ENCODE peak calls at places on chromosomes 11 and 22, in five cellular contexts. B is colonic mucosa, X is heart right ventricle, L is cardiac muscle cell, Z is GM13976. S is an unnamed sample.

GRCh38 chr22:20439928-20440575 is 2.4 kb upstream of the SCARF2 start:
- DNase-seq in B (no peak), X (no peak), L (no peak), Z (no peak), S (no peak)

GRCh38 chr22:46652081-46652929 is 32.1 kb downstream of the GRAMD4 start:
- DNase-seq in B (no peak), X (peak), L (no peak), Z (no peak), S (no peak)

GRCh38 chr22:24338701-24339451 is 68.2 kb downstream of the SPECC1L start:
- DNase-seq in B (no peak), X (peak), L (peak), Z (no peak), S (no peak)

GRCh38 chr22:44170470-44170869 is 10.3 kb upstream of the PARVG start:
- DNase-seq in B (no peak), X (no peak), L (no peak), Z (no peak), S (no peak)

GRCh38 chr22:17101475-17102296 is 16.9 kb downstream of the IL17RA start:
- DNase-seq in B (no peak), X (no peak), L (no peak), Z (peak), S (no peak)

GRCh38 chr22:24386814-24387550 is 40.4 kb upstream of the ADORA2A start:
- DNase-seq in B (no peak), X (no peak), L (no peak), Z (no peak), S (no peak)

GRCh38 chr22:25564320-25564978 is at the start of gene GRK3:
- DNase-seq in B (peak), X (peak), L (peak), Z (peak), S (no peak)

GRCh38 chr22:28951969-28952521 is 68.7 kb downstream of the ZNRF3 start:
- DNase-seq in B (no peak), X (no peak), L (no peak), Z (no peak), S (no peak)

GRCh38 chr11:58900479-58901420 is 38.5 kb upstream of the GLYATL1 start:
- DNase-seq in B (peak), X (peak), L (peak), Z (peak), S (peak)

GRCh38 chr11:12489246-12489772 is 111.9 kb downstream of the PARVA start:
- DNase-seq in B (no peak), X (no peak), L (no peak), Z (no peak), S (no peak)

GRCh38 chr11:12483604-12484003 is 106.2 kb downstream of the PARVA start:
- DNase-seq in B (no peak), X (no peak), L (no peak), Z (no peak), S (no peak)

GRCh38 chr11:12480401-12480800 is 103.0 kb downstream of the PARVA start:
- DNase-seq in B (no peak), X (no peak), L (no peak), Z (no peak), S (no peak)

GRCh38 chr11:12482839-12483238 is 105.5 kb downstream of the PARVA start:
- DNase-seq in B (no peak), X (peak), L (no peak), Z (no peak), S (no peak)

DNA sequence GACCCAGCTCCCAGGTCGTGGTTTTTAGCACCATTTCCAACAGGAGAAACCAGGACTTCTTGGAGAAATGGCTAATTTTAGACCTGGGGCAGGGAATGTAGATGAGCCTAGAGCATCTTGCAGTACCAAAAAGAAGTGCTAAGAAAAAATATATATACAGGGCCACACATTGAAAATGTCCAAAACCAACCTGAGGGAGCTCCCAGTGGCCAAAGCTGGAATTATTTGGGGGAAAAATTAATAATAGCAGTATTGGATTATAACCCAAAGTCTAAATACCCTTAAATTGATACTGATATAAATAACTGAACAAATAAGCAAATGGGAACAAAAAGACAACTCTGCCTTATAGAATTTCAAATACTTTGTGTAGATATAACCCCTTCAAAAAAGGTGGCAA is 108.0 kb downstream of the PARVA start:
- DNase-seq in B (no peak), X (no peak), L (no peak), Z (no peak), S (no peak)
- TF ChIP-seq CTCF in B (no peak), X (peak), L (peak), Z (no peak), S (peak)

GRCh38 chr11:75563978-75564552 is 2.0 kb downstream of the SERPINH1 start:
- DNase-seq in B (no peak), X (peak), L (peak), Z (no peak), S (no peak)
- TF ChIP-seq CTCF in B (no peak), X (peak), L (peak), Z (no peak), S (peak)

GRCh38 chr11:2207212-2207611 is 35.6 kb upstream of the TH start:
- DNase-seq in B (no peak), X (peak), L (no peak), Z (no peak), S (no peak)

GRCh38 chr11:2209370-2209801 is 37.8 kb upstream of the TH start:
- DNase-seq in B (peak), X (peak), L (no peak), Z (peak), S (no peak)

GRCh38 chr11:2209900-2210321 is 38.3 kb upstream of the TH start:
- DNase-seq in B (no peak), X (peak), L (no peak), Z (peak), S (no peak)

GRCh38 chr11:2207773-2208621 is 36.4 kb upstream of the TH start:
- DNase-seq in B (peak), X (peak), L (no peak), Z (no peak), S (no peak)

GRCh38 chr11:2208691-2209369 is 37.2 kb upstream of the TH start:
- DNase-seq in B (peak), X (peak), L (no peak), Z (peak), S (no peak)
- TF ChIP-seq CTCF in B (no peak), X (no peak), L (no peak), Z (no peak), S (no peak)

GRCh38 chr11:18741783-18742182 is 15.8 kb upstream of the IGSF22 start:
- DNase-seq in B (no peak), X (no peak), L (no peak), Z (no peak), S (no peak)
- TF ChIP-seq CTCF in B (no peak), X (no peak), L (no peak), Z (no peak), S (no peak)

GRCh38 chr11:843086-843704 is 543 bp downstream of the TSPAN4 start:
- DNase-seq in B (no peak), X (no peak), L (no peak), Z (no peak), S (no peak)
- TF ChIP-seq CTCF in B (no peak), X (no peak), L (no peak), Z (no peak), S (no peak)

GRCh38 chr11:102256251-102256650 is 61.0 kb upstream of the BIRC3 start:
- DNase-seq in B (no peak), X (no peak), L (no peak), Z (no peak), S (no peak)

GRCh38 chr11:102253018-102253775 is 64.1 kb upstream of the BIRC3 start:
- DNase-seq in B (peak), X (no peak), L (no peak), Z (no peak), S (no peak)

GRCh38 chr11:102251423-102251822 is 65.9 kb upstream of the BIRC3 start:
- DNase-seq in B (no peak), X (no peak), L (no peak), Z (no peak), S (no peak)

GRCh38 chr11:102252339-102252891 is 64.9 kb upstream of the BIRC3 start:
- DNase-seq in B (no peak), X (no peak), L (no peak), Z (no peak), S (no peak)

GRCh38 chr11:102254047-102254446 is 63.2 kb upstream of the BIRC3 start:
- DNase-seq in B (no peak), X (no peak), L (no peak), Z (no peak), S (no peak)
- TF ChIP-seq CTCF in B (no peak), X (peak), L (peak), Z (no peak), S (no peak)

DNA sequence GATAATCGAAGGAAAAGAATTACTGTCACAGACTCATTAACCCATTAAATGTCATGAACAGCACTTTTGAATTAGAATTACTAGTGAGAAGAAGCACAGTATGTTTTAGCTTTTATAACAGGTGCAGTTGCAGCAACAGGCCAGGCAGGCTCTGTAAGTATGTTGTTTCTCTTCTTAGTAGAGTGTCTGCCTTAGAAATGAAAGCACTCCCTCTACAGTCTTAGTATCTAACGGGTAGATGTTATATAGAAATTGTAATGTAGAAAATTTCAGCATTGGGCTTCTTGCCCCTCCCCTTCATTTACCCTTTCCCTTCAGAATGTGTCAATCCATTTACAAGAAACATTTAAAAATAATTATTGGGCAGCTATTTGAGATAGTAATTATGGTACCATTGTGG is 87.4 kb downstream of the HIPK3 start:
- DNase-seq in B (no peak), X (no peak), L (no peak), Z (no peak), S (no peak)
- TF ChIP-seq CTCF in B (no peak), X (peak), L (peak), Z (no peak), S (no peak)

GRCh38 chr22:22371031-22371541 is 126.5 kb downstream of the VPREB1 start:
- DNase-seq in B (no peak), X (peak), L (no peak), Z (no peak), S (no peak)
- TF ChIP-seq CTCF in B (no peak), X (no peak), L (no peak), Z (no peak), S (no peak)

GRCh38 chr11:14643697-14644395 is at the start of gene PDE3B:
- DNase-seq in B (peak), X (peak), L (peak), Z (peak), S (no peak)
- TF ChIP-seq CTCF in B (no peak), X (peak), L (no peak), Z (no peak), S (no peak)

DNA sequence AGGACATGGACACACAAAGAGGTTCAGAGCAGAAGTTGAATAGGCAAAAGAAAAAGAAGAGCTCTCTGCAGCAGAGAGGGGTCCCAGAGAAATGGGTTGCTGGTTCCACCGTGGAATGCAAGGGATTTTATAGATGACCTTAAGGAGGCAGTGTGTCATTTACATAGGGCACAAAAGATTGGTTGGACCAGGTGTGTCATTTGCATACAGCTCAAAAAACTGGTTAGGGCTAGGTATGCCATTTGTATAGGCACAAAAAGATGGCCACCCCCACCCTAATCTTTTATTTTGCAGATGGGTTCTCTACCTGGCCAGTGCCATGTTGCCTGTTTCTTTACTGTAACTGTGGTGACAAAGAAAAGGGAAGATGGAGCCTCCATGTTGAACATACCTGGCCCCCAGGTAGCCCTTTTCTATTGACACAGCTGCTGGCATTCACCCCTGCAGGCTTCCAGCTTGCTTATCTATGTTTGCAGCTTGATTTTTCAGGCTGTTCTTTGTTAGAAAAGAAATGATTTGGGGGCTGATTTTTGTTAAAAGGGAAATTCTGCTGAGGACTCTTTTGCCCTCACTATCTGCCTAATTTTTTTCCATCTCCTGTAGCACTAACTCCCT is 3.1 kb upstream of the CAVIN3 start:
- DNase-seq in B (no peak), X (no peak), L (no peak), Z (no peak), S (no peak)
- TF ChIP-seq CTCF in B (no peak), X (no peak), L (no peak), Z (no peak), S (no peak)